ENCODE peak calls at places on chromosomes 2 and 18, in six cellular contexts. O is A549, M is epithelial cell of esophagus, E is AG10803, H is WERI-Rb-1, D is GM23338. V is an unnamed sample.

GRCh38 chr2:46032996-46033395 is 264.2 kb upstream of the EPAS1 start:
- DNase-seq in O (peak), M (peak), E (no peak), H (no peak), D (no peak), V (no peak)

GRCh38 chr2:191218292-191218898 is 26.8 kb upstream of the MYO1B start:
- DNase-seq in O (peak), M (peak), E (peak), H (peak), D (peak), V (peak)

GRCh38 chr2:171523339-171523931 is 1.2 kb downstream of the CYBRD1 start:
- DNase-seq in O (peak), M (peak), E (peak), H (peak), D (peak), V (peak)

GRCh38 chr2:83186050-83186790 is 1272.9 kb downstream of the SUCLG1 start:
- DNase-seq in O (no peak), M (no peak), E (no peak), H (no peak), D (no peak), V (no peak)

GRCh38 chr2:68031546-68032160 is 31.2 kb downstream of the C1D start:
- DNase-seq in O (peak), M (peak), E (peak), H (no peak), D (peak), V (peak)

GRCh38 chr18:80246656-80247402 is 485 bp downstream of the PARD6G start:
- DNase-seq in O (no peak), M (peak), E (peak), H (peak), D (peak), V (no peak)

GRCh38 chr18:31497711-31498449 is at the start of gene DSG2:
- DNase-seq in O (peak), M (peak), E (no peak), H (peak), D (peak), V (peak)

GRCh38 chr18:63964908-63965307 is 5.0 kb upstream of the SERPINB8 start:
- DNase-seq in O (no peak), M (no peak), E (no peak), H (no peak), D (no peak), V (no peak)

GRCh38 chr18:12637393-12637792 is 20.5 kb downstream of the SPIRE1 start:
- DNase-seq in O (peak), M (no peak), E (peak), H (no peak), D (no peak), V (no peak)

GRCh38 chr2:72917875-72918660 is 749 bp downstream of the EMX1 start:
- DNase-seq in O (no peak), M (no peak), E (no peak), H (peak), D (peak), V (peak)

GRCh38 chr2:71379086-71379485 is 47.5 kb downstream of the ZNF638 start:
- DNase-seq in O (peak), M (peak), E (peak), H (no peak), D (no peak), V (no peak)

GRCh38 chr2:158665536-158666302 is 129.4 kb upstream of the DAPL1 start:
- DNase-seq in O (no peak), M (no peak), E (no peak), H (no peak), D (no peak), V (no peak)

GRCh38 chr2:22167256-22167655 is 1043.5 kb downstream of the TDRD15 start:
- DNase-seq in O (no peak), M (no peak), E (no peak), H (no peak), D (no peak), V (no peak)

GRCh38 chr18:13452448-13452811 is 233.9 kb downstream of the LDLRAD4 start:
- DNase-seq in O (peak), M (no peak), E (peak), H (no peak), D (peak), V (no peak)

GRCh38 chr2:217045725-217046475 is 186.0 kb upstream of the TNP1 start:
- DNase-seq in O (peak), M (peak), E (peak), H (no peak), D (no peak), V (no peak)

GRCh38 chr2:206125914-206126313 is 33.3 kb downstream of the NDUFS1 start:
- DNase-seq in O (no peak), M (peak), E (peak), H (no peak), D (no peak), V (no peak)

GRCh38 chr2:118061135-118061955 is 26.9 kb upstream of the INSIG2 start:
- DNase-seq in O (peak), M (peak), E (peak), H (no peak), D (peak), V (peak)

GRCh38 chr18:11040823-11041712 is 108.3 kb downstream of the PIEZO2 start:
- DNase-seq in O (peak), M (peak), E (peak), H (peak), D (peak), V (peak)

GRCh38 chr2:219404954-219405353 is 13.2 kb upstream of the DES start:
- DNase-seq in O (no peak), M (no peak), E (no peak), H (peak), D (peak), V (no peak)

GRCh38 chr2:134667541-134667940 is 51.3 kb downstream of the TMEM163 start:
- DNase-seq in O (no peak), M (no peak), E (no peak), H (no peak), D (no peak), V (no peak)

GRCh38 chr18:3916082-3916481 is 466.1 kb downstream of the TGIF1 start:
- DNase-seq in O (no peak), M (no peak), E (no peak), H (peak), D (no peak), V (no peak)

GRCh38 chr18:54222922-54223567 is 1.4 kb downstream of the MBD2 start:
- DNase-seq in O (peak), M (peak), E (no peak), H (no peak), D (no peak), V (peak)

DNA sequence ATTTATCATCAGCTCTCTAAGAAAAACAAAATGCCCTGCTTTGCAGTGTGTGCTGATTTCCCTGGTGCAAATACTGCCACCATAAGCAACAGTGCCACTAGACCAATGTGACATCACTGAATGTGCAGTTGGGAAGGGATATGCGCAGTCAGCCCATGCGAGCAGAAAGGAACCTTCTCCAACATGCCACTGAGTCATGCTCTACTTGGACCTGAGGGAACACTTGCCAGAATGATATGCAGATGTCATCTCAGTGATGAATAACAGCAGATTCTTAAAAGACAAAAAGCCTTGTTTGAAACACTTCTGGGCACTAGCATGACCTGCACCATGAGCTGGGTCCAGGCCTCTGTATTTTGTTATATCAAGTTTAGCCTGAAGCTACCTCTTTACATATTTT is 55.2 kb upstream of the REL start:
- DNase-seq in O (no peak), M (peak), E (no peak), H (no peak), D (no peak), V (no peak)
- TF ChIP-seq CTCF in O (no peak), M (no peak), E (no peak), H (no peak), D (no peak), V (no peak)

GRCh38 chr2:167980436-167980835 is 267.0 kb downstream of the STK39 start:
- DNase-seq in O (no peak), M (no peak), E (no peak), H (peak), D (no peak), V (no peak)

GRCh38 chr2:167986223-167986622 is 261.2 kb downstream of the STK39 start:
- DNase-seq in O (no peak), M (no peak), E (no peak), H (no peak), D (no peak), V (no peak)

GRCh38 chr2:167987558-167987957 is 259.8 kb downstream of the STK39 start:
- DNase-seq in O (no peak), M (no peak), E (no peak), H (no peak), D (no peak), V (no peak)

DNA sequence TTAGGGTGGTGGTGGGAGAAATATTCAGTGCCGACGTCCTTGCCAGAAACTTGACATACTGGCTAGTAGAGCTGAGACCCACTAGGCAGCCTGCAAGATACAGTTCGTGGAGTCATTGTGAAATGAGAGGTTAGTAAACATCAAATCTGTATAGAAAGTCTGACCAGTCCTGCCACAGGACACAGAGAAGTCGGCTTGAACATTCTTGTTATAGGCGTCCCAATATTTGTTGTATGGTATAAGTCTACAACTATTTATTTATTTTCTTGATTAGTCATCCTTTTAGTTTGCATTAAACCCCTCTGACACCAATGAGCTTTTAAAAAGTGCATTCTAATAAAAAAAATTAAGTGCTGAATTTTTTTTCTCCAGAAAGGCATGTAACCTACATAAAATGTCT is 265.4 kb downstream of the STK39 start:
- DNase-seq in O (no peak), M (no peak), E (no peak), H (no peak), D (no peak), V (no peak)
- TF ChIP-seq CTCF in O (no peak), M (no peak), E (no peak), H (no peak), D (no peak), V (no peak)

DNA sequence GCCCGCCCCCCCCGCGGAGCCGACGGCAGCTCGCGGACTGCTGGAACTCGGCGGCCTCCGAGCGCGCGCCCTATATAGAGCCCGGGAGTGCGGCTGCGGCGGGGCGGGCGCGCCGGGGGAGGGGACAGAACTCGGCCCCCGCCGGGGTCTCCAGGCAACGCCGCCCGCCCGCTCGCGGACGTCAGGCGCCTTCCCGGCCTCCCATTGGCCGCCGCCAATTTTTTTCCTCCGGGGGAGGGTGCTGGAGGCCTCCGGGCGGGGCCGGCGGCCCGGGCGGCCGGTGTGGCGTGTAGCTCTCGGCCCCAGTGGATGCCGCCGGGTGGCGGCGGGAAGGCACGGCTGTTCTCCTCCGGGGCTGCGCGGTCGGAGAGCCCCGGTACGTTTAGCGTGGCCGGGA is at the start of gene ZFP36L2:
- DNase-seq in O (peak), M (peak), E (peak), H (peak), D (peak), V (peak)
- TF ChIP-seq CTCF in O (no peak), M (no peak), E (peak), H (peak), D (no peak), V (no peak)

DNA sequence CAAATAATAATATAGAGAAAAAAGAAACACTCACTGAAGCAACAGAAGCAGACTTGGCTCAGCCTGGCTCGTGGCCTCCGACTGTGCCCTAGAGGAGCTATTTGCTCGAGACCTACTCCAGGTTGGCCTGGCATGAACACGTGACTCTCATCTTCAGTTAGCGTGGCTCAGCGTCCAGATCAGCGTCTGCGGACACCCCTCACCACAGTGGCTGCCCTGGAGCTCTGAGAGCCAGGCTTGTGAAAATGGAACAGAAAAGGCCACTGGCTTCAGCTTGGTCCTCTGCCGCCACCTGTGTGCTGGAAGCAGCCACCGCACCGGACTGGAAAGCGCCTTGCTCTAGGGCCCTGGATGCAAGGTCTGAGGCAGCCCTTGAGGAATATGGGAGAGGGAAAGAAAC is 1184.0 kb upstream of the GYPC start:
- DNase-seq in O (peak), M (peak), E (peak), H (peak), D (peak), V (no peak)
- TF ChIP-seq CTCF in O (peak), M (peak), E (peak), H (peak), D (peak), V (no peak)

GRCh38 chr2:9914384-9915065 is 37.0 kb upstream of the GRHL1 start:
- DNase-seq in O (peak), M (peak), E (peak), H (no peak), D (no peak), V (peak)
- TF ChIP-seq CTCF in O (peak), M (peak), E (no peak), H (no peak), D (no peak), V (peak)

GRCh38 chr2:39796130-39796529 is 17.1 kb upstream of the THUMPD2 start:
- DNase-seq in O (no peak), M (no peak), E (no peak), H (no peak), D (no peak), V (no peak)
- TF ChIP-seq CTCF in O (no peak), M (no peak), E (no peak), H (no peak), D (no peak), V (no peak)

GRCh38 chr2:64093341-64093740 is 50.9 kb downstream of the PELI1 start:
- DNase-seq in O (no peak), M (no peak), E (no peak), H (no peak), D (no peak), V (no peak)
- TF ChIP-seq CTCF in O (no peak), M (no peak), E (no peak), H (no peak), D (no peak), V (no peak)

GRCh38 chr2:130765464-130765863 is 10.1 kb downstream of the AMER3 start:
- DNase-seq in O (no peak), M (no peak), E (no peak), H (no peak), D (no peak), V (no peak)

GRCh38 chr2:130766037-130766436 is 10.7 kb downstream of the AMER3 start:
- DNase-seq in O (no peak), M (no peak), E (no peak), H (no peak), D (no peak), V (no peak)

GRCh38 chr2:130766711-130767407 is 11.5 kb downstream of the AMER3 start:
- DNase-seq in O (no peak), M (no peak), E (no peak), H (no peak), D (no peak), V (no peak)

GRCh38 chr2:130768191-130768855 is 13.0 kb downstream of the AMER3 start:
- DNase-seq in O (no peak), M (no peak), E (no peak), H (no peak), D (peak), V (no peak)

DNA sequence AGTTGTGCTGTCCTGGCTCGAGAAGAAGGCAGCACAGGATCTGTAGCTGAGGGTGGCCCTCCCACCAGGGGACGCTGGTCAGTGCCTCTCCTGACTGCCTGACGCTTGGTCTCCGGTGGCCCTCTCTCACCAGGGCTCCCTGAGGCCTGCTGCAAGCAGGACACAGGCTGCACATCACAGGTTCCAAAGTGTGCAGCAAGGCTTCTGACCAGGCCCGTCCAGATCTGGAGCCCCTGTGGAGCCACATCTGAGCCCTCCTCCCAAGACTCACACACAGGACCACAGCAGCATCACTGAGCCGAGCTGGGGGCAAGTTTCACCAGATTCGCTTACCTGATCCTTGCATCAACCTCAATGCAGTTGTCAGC is 12.1 kb downstream of the AMER3 start:
- DNase-seq in O (no peak), M (no peak), E (no peak), H (peak), D (no peak), V (no peak)
- TF ChIP-seq CTCF in O (no peak), M (no peak), E (no peak), H (peak), D (peak), V (peak)

GRCh38 chr18:45383228-45383627 is 232.0 kb upstream of the SLC14A2 start:
- DNase-seq in O (no peak), M (no peak), E (no peak), H (no peak), D (no peak), V (no peak)

GRCh38 chr18:45384137-45384998 is 230.9 kb upstream of the SLC14A2 start:
- DNase-seq in O (peak), M (peak), E (peak), H (peak), D (peak), V (peak)

GRCh38 chr18:45386256-45386655 is 229.0 kb upstream of the SLC14A2 start:
- DNase-seq in O (peak), M (peak), E (peak), H (peak), D (peak), V (peak)
- TF ChIP-seq CTCF in O (no peak), M (peak), E (peak), H (peak), D (peak), V (peak)

GRCh38 chr2:43802135-43802534 is 28.3 kb downstream of the DYNC2LI1 start:
- DNase-seq in O (no peak), M (peak), E (no peak), H (no peak), D (peak), V (no peak)

GRCh38 chr2:43796206-43796605 is 22.4 kb downstream of the DYNC2LI1 start:
- DNase-seq in O (no peak), M (no peak), E (no peak), H (no peak), D (no peak), V (no peak)

GRCh38 chr2:43800894-43801293 is 27.1 kb downstream of the DYNC2LI1 start:
- DNase-seq in O (no peak), M (no peak), E (no peak), H (no peak), D (no peak), V (no peak)

GRCh38 chr2:43803113-43803512 is 29.3 kb downstream of the DYNC2LI1 start:
- DNase-seq in O (no peak), M (peak), E (peak), H (no peak), D (no peak), V (no peak)

DNA sequence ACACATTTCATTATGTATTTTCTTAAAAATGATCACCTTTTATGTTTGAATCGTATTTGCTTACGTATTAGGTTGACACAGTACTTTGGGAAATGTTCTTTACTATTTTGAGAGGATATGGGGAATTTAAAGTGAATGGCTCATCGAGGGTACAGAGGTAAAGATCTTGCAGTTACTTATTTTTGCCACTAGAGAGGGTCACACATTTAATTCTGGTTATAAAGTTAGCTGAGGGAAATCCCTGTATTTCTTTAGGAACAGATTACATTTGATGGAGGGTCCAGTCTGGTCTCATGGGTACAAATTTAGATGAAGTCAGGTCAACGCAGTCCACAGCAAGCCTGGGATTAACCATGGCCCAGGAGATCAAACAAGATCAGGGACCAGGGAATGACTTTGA is 24.5 kb downstream of the DYNC2LI1 start:
- DNase-seq in O (no peak), M (no peak), E (no peak), H (no peak), D (peak), V (no peak)
- TF ChIP-seq CTCF in O (peak), M (peak), E (peak), H (peak), D (peak), V (peak)